ENCODE peak calls at places on chromosomes 16 and 17, in seven cellular contexts. P is mammary epithelial cell; G is fibroblast of lung; O is CD8-positive, alpha-beta memory T cell; M is A549; D is Karpas-422; W is ovary. C is an unnamed sample. For H3K9me3, the result is how much of the 10 kb centered on the place peaks cover.

GRCh38 chr16:25066426-25066746 is 45.2 kb upstream of the LCMT1 start:
- DNase-seq in P (no peak), G (no peak), O (no peak), M (no peak), D (no peak), W (no peak), C (no peak)

GRCh38 chr16:81641403-81642106 is 137.5 kb upstream of the PLCG2 start:
- DNase-seq in P (no peak), G (no peak), O (no peak), M (no peak), D (no peak), W (no peak), C (no peak)

GRCh38 chr16:9428355-9429005 is 337.0 kb downstream of the HAPSTR1 start:
- DNase-seq in P (no peak), G (no peak), O (no peak), M (no peak), D (no peak), W (no peak), C (no peak)

GRCh38 chr17:38447502-38448095 is 19.3 kb downstream of the ARHGAP23 start:
- DNase-seq in P (no peak), G (no peak), O (no peak), M (no peak), D (no peak), W (no peak), C (no peak)

GRCh38 chr17:65515959-65516948 is 45.2 kb downstream of the AXIN2 start:
- DNase-seq in P (no peak), G (peak), O (no peak), M (no peak), D (no peak), W (no peak), C (no peak)

GRCh38 chr16:11848842-11849241 is 2.5 kb downstream of the RSL1D1 start:
- DNase-seq in P (peak), G (peak), O (no peak), M (no peak), D (no peak), W (no peak), C (no peak)

GRCh38 chr17:39996789-39997188 is 16.2 kb downstream of the PSMD3 start:
- DNase-seq in P (no peak), G (no peak), O (no peak), M (no peak), D (no peak), W (no peak), C (no peak)

GRCh38 chr17:69733171-69734014 is 318.9 kb downstream of the MAP2K6 start:
- DNase-seq in P (peak), G (peak), O (no peak), M (peak), D (peak), W (no peak), C (no peak)

GRCh38 chr17:6061290-6061689 is 8.9 kb upstream of the WSCD1 start:
- DNase-seq in P (peak), G (peak), O (no peak), M (peak), D (no peak), W (no peak), C (no peak)

GRCh38 chr16:8814095-8814806 is 16.6 kb downstream of the PMM2 start:
- DNase-seq in P (no peak), G (no peak), O (no peak), M (no peak), D (no peak), W (no peak), C (no peak)

GRCh38 chr16:35687071-35687470 is 2227.7 kb downstream of the TP53TG3F start:
- DNase-seq in P (no peak), G (no peak), O (no peak), M (no peak), D (no peak), W (no peak), C (no peak)
- H3K9me3 ChIP-seq in P (under half), G (under half), O (under half), M (under half), D (under half), W (under half), C (under half)

GRCh38 chr16:31913668-31914067 is 40.1 kb downstream of the ZNF267 start:
- DNase-seq in P (no peak), G (no peak), O (no peak), M (no peak), D (no peak), W (no peak), C (no peak)

GRCh38 chr16:31920373-31920772 is 46.8 kb downstream of the ZNF267 start:
- DNase-seq in P (no peak), G (no peak), O (no peak), M (no peak), D (peak), W (no peak), C (no peak)

DNA sequence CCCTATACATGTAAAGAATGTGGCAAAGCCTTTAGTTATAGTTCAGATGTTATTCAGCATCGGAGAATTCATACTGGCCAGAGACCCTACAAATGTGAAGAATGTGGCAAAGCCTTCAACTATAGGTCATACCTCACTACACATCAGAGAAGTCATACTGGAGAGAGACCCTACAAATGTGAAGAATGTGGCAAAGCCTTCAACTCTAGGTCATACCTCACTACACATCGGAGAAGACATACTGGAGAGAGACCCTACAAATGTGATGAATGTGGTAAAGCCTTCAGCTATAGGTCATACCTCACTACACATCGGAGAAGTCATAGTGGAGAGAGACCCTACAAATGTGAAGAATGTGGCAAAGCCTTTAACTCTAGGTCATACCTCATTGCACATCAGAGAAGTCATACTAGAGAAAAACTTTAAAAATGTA is 42.5 kb downstream of the ZNF267 start:
- DNase-seq in P (no peak), G (no peak), O (no peak), M (peak), D (peak), W (no peak), C (no peak)
- H3K9me3 ChIP-seq in P (half or more), G (under half), O (half or more), M (half or more), D (half or more), W (under half), C (half or more)

DNA sequence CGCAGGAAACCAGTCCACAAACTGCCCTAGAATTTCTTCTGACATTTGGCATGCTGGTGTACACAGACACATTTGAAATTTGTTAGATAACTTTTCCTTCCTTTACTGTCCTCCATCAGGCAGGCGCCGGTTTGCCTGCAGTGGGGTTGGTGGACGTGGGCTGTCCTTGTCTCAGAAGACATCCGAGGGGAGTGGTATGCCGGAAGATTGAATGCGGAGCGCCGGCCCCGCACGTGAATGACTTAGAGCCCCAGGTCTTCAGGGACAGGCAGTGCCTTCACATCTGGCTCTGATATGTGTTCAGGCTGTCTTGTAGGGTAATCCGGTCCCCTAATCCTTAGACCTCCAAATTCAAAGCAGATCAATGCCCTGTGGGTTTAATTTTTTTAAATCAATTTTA is 13.4 kb downstream of the RAB40C start:
- DNase-seq in P (no peak), G (no peak), O (no peak), M (no peak), D (peak), W (no peak), C (no peak)
- H3K9me3 ChIP-seq in P (under half), G (under half), O (under half), M (under half), D (under half), W (under half), C (under half)

DNA sequence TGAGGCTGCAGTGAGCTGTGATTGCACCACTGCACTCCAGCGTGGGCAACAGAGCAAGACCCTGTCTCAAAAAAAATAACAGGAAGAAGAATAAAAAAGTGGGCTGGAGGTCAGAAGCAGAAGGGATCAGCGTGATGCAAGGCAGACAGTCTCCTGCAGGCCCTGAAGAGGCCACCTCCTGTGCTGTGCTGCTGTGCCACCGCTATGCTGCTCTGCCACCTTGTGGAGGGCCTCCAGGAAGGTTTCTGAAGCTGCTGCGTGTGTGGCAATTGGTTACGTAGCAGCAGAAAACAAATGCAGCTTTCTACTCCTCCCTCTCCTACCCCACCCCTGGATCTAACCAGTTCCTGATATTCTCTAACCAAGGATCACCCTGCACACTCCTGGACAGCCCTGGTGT is 815.5 kb downstream of the KCNJ18 start:
- DNase-seq in P (no peak), G (no peak), O (no peak), M (peak), D (peak), W (no peak), C (no peak)
- H3K9me3 ChIP-seq in P (under half), G (under half), O (under half), M (under half), D (under half), W (under half), C (under half)

GRCh38 chr17:66569572-66569971 is 265.3 kb upstream of the CACNG5 start:
- DNase-seq in P (no peak), G (no peak), O (no peak), M (no peak), D (no peak), W (no peak), C (no peak)
- H3K9me3 ChIP-seq in P (under half), G (under half), O (under half), M (under half), D (under half), W (under half), C (under half)

GRCh38 chr16:48647794-48648193 is 37.8 kb upstream of the N4BP1 start:
- DNase-seq in P (no peak), G (no peak), O (no peak), M (no peak), D (no peak), W (no peak), C (no peak)
- H3K9me3 ChIP-seq in P (under half), G (under half), O (under half), M (under half), D (under half), W (under half), C (under half)

GRCh38 chr16:75745823-75746222 is 19.5 kb upstream of the CPHXL start:
- DNase-seq in P (no peak), G (no peak), O (no peak), M (no peak), D (peak), W (no peak), C (no peak)
- H3K9me3 ChIP-seq in P (under half), G (under half), O (under half), M (under half), D (under half), W (under half), C (under half)

DNA sequence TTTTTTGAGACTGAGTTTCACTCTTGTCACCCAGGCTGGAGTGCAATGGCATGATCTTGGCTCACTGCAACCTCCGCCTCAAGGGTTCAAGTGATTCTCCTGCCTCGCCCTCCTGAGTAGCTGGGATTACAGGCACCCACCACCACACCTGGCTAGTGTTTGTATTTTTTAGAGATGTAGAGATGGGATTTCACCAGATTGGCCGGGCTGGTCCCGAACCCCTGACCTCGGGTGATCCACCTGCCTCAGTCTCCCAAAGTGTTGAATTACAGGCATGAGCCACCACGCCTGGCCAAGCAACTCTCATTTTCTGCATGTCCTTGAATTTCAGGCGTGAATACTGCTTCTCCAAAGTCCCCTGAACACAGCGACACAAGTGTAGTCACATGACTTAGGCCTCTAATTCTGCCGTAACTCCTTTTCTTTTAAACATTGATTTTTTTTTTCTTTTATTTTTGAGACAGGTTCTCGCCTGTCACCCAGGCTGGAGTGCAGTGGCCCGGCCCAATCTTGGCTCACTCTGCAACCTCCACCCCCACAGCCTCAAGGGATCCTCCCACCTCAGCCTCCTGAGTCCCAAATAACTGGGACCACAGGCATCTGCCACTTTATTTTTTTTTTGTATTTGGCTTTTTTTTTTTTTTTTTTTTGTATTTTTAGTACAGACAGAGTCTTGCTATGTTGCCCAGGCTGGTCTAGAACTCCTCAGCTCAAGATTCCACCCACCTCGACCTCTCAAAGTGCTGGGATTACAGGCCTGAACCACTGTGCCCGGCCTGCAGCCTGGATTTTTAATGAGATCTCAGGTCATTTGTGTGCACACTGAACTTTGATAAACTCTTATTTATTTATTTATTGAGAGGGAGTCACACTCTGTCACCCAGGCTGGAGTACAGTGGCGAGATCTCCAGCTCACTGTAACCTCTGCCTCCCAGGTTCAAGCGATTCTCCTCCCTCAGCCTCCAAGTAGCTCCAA is 124.6 kb downstream of the KCNJ18 start:
- DNase-seq in P (no peak), G (no peak), O (no peak), M (no peak), D (no peak), W (no peak), C (no peak)
- H3K9me3 ChIP-seq in P (under half), G (under half), O (under half), M (under half), D (under half), W (under half), C (under half)

DNA sequence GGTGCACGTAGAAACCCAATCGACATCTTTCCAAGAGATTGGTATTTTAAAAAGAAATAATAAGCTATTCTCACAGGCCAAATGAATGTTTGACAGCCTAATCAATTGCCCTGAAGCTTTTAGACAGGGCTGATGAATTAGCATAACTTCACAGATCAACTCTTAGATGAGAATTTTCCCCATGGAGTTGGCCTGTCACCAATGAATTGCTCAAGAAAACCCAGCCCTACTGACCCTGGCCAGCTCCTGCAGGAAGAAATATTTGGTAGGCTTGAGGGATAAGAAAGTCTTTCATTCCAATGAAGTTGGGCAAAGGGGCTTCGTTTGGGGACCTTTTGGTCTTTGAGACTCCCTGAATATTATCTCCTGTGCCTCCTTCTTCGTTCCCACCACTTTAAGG is 23.4 kb upstream of the SEC14L1 start:
- DNase-seq in P (no peak), G (peak), O (no peak), M (no peak), D (no peak), W (no peak), C (no peak)
- H3K9me3 ChIP-seq in P (under half), G (under half), O (under half), M (under half), D (under half), W (under half), C (under half)

GRCh38 chr16:35197656-35198055 is 1738.2 kb downstream of the TP53TG3F start:
- DNase-seq in P (no peak), G (no peak), O (no peak), M (no peak), D (no peak), W (no peak), C (no peak)

GRCh38 chr16:35200662-35201061 is 1741.2 kb downstream of the TP53TG3F start:
- DNase-seq in P (no peak), G (no peak), O (no peak), M (no peak), D (no peak), W (no peak), C (no peak)

GRCh38 chr16:35196313-35196712 is 1736.9 kb downstream of the TP53TG3F start:
- DNase-seq in P (no peak), G (no peak), O (no peak), M (no peak), D (no peak), W (no peak), C (no peak)

GRCh38 chr16:35201151-35201550 is 1741.7 kb downstream of the TP53TG3F start:
- DNase-seq in P (no peak), G (no peak), O (no peak), M (no peak), D (no peak), W (no peak), C (no peak)

GRCh38 chr16:35198223-35199199 is 1739.1 kb downstream of the TP53TG3F start:
- DNase-seq in P (no peak), G (no peak), O (no peak), M (no peak), D (no peak), W (no peak), C (no peak)
- H3K9me3 ChIP-seq in P (under half), G (under half), O (under half), M (under half), D (under half), W (under half), C (under half)

C was measured in T-helper 17 cell.